ENCODE peak calls at places on chromosomes 3 and 15, in four cellular contexts. R is A549, A is AG04450, J is neuronal stem cell. N is an unnamed sample.

GRCh38 chr3:141255864-141256263 is 24.2 kb downstream of the PXYLP1 start:
- DNase-seq in R (peak; percentile 46), A (no peak), J (no peak), N (no peak)

GRCh38 chr3:16124636-16125035 is 49.8 kb upstream of the GALNT15 start:
- DNase-seq in R (no peak), A (peak; percentile 97), J (no peak), N (no peak)

GRCh38 chr3:152360303-152360702 is 91.6 kb downstream of the MBNL1 start:
- DNase-seq in R (no peak), A (no peak), J (no peak), N (no peak)

GRCh38 chr3:47210863-47211405 is 47.0 kb upstream of the SETD2 start:
- DNase-seq in A (no peak), R (no peak), J (no peak), N (no peak)

GRCh38 chr3:164236856-164237255 is 841.4 kb downstream of the SI start:
- DNase-seq in A (no peak), J (no peak), R (no peak), N (no peak)

GRCh38 chr3:153173758-153174516 is 11.9 kb downstream of the RAP2B start:
- DNase-seq in J (no peak), R (no peak), A (no peak), N (no peak)

GRCh38 chr3:156816091-156816793 is 9.9 kb upstream of the LEKR1 start:
- DNase-seq in A (no peak), J (peak; percentile 55), R (no peak), N (no peak)

GRCh38 chr15:34011476-34011875 is 27.5 kb downstream of the AVEN start:
- DNase-seq in R (no peak), J (no peak), A (no peak), N (no peak)

GRCh38 chr3:114643342-114643741 is 349.5 kb downstream of the TIGIT start:
- DNase-seq in J (no peak), R (no peak), A (no peak), N (no peak)

GRCh38 chr3:30146978-30147377 is 459.4 kb upstream of the TGFBR2 start:
- DNase-seq in R (no peak), J (peak; percentile 1), A (no peak), N (no peak)

GRCh38 chr3:45626096-45626887 is 31.7 kb downstream of the LIMD1 start:
- DNase-seq in A (no peak), J (no peak), R (no peak), N (no peak)

GRCh38 chr3:130548356-130548755 is 31.4 kb downstream of the COL6A6 start:
- DNase-seq in A (no peak), J (no peak), R (no peak), N (no peak)

GRCh38 chr3:135516143-135516542 is 449.4 kb upstream of the PPP2R3A start:
- DNase-seq in A (no peak), J (no peak), R (no peak), N (no peak)

GRCh38 chr3:132726341-132726823 is 4.2 kb upstream of the NPHP3 start:
- DNase-seq in J (peak; percentile 48), R (peak; percentile 7), A (no peak), N (peak; percentile 18)

GRCh38 chr15:53588773-53589172 is 170.7 kb downstream of the WDR72 start:
- DNase-seq in A (no peak), R (peak; percentile 25), J (no peak), N (no peak)

GRCh38 chr15:76200083-76200465 is 111.2 kb downstream of the ETFA start:
- DNase-seq in A (no peak), R (no peak), J (no peak), N (no peak)

GRCh38 chr3:126501736-126502135 is 15.8 kb downstream of the UROC1 start:
- DNase-seq in A (no peak), R (no peak), J (no peak), N (no peak)

GRCh38 chr3:129040579-129041300 is 19.8 kb upstream of the GP9 start:
- DNase-seq in A (no peak), J (no peak), R (no peak), N (no peak)

GRCh38 chr15:50049871-50050270 is 69.2 kb downstream of the ATP8B4 start:
- DNase-seq in R (no peak), J (no peak), A (peak; percentile 73), N (no peak)

GRCh38 chr3:129323651-129324294 is 45.1 kb downstream of the HMCES start:
- DNase-seq in J (no peak), A (no peak), R (no peak), N (no peak)

GRCh38 chr15:39172380-39173281 is 408.2 kb upstream of the THBS1 start:
- DNase-seq in J (no peak), R (no peak), A (no peak), N (peak; percentile 1)

GRCh38 chr15:37037256-37037655 is 63.1 kb downstream of the MEIS2 start:
- DNase-seq in J (no peak), R (no peak), A (no peak), N (no peak)

GRCh38 chr15:27767918-27768640 is 331.0 kb downstream of the OCA2 start:
- DNase-seq in A (no peak), R (no peak), J (no peak), N (no peak)

GRCh38 chr15:71791975-71792374 is 18.4 kb upstream of the NR2E3 start:
- DNase-seq in A (no peak), J (no peak), R (no peak), N (no peak)

GRCh38 chr3:150740733-150741496 is 22.1 kb downstream of the SIAH2 start:
- DNase-seq in R (no peak), J (no peak), A (no peak), N (no peak)

GRCh38 chr3:183539821-183540220 is 15.7 kb downstream of the KLHL6 start:
- DNase-seq in R (no peak), J (no peak), A (no peak), N (no peak)

GRCh38 chr3:156259896-156260788 is 139.8 kb downstream of the KCNAB1 start:
- DNase-seq in R (no peak), J (no peak), A (no peak), N (no peak)

GRCh38 chr3:177816667-177817208 is 619.5 kb upstream of the TBL1XR1 start:
- DNase-seq in J (no peak), R (peak; percentile 9), A (no peak), N (no peak)

GRCh38 chr3:197942956-197943556 is 6.9 kb upstream of the RPL35A start:
- DNase-seq in J (no peak), R (no peak), A (no peak), N (no peak)

GRCh38 chr3:50226888-50227389 is 9.1 kb upstream of the GNAI2 start:
- DNase-seq in R (peak; percentile 49), A (no peak), J (no peak), N (no peak)

GRCh38 chr15:70361891-70362290 is 264.2 kb upstream of the TLE3 start:
- DNase-seq in A (no peak), J (no peak), R (no peak), N (no peak)

GRCh38 chr3:131142580-131142979 is 115.9 kb downstream of the NEK11 start:
- DNase-seq in J (no peak), A (no peak), R (no peak), N (no peak)

GRCh38 chr3:138768946-138769345 is 65.8 kb downstream of the PIK3CB start:
- DNase-seq in J (no peak), R (no peak), A (no peak), N (no peak)

GRCh38 chr3:30695302-30696061 is 89.1 kb downstream of the TGFBR2 start:
- DNase-seq in A (no peak), R (no peak), J (no peak), N (no peak)

GRCh38 chr3:2283818-2284217 is 185.2 kb downstream of the CNTN4 start:
- DNase-seq in A (no peak), R (no peak), J (no peak), N (no peak)

GRCh38 chr3:72655151-72655551 is 193.1 kb downstream of the SHQ1 start:
- DNase-seq in R (no peak), A (no peak), J (peak; percentile 73), N (no peak)

GRCh38 chr15:49145651-49146609 is 9.5 kb downstream of the COPS2 start:
- DNase-seq in J (peak; percentile 46), A (no peak), R (peak; percentile 18), N (no peak)

GRCh38 chr3:180184806-180185205 is 148.1 kb upstream of the PEX5L start:
- DNase-seq in A (no peak), R (no peak), J (no peak), N (no peak)

GRCh38 chr3:99925584-99925983 is 107.9 kb downstream of the CMSS1 start:
- DNase-seq in R (no peak), A (peak; percentile 39), J (no peak), N (no peak)
- H3K27ac ChIP-seq in R (no peak overlapping the region), A (no peak overlapping the region), J (no peak overlapping the region), N (no peak overlapping the region)

DNA sequence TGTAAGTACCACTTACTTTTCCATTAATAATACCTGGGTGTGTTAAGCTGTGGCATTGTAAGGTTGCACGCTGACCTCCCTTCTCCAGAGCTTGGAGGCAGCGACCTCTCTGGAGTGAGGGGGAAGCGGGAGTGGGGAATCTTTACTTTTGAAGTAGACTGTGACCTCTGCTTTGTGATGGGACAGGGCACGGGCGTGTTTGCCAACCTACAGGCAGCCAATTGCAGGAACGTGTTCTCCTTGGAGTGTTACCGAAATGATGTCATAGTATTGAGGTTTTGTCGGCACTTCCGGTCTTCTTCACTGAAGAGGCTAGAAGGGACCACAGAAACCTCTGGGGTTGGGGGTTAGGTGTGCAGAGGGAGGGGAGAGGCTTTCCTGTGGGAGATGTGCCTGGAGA is 227.3 kb upstream of the C2CD4B start:
- DNase-seq in J (peak; percentile 11), R (no peak), A (no peak), N (no peak)
- H3K27ac ChIP-seq in J (no peak overlapping the region), R (peak overlapping the region; percentile 95), A (no peak overlapping the region), N (peak overlapping the region; percentile 59)

DNA sequence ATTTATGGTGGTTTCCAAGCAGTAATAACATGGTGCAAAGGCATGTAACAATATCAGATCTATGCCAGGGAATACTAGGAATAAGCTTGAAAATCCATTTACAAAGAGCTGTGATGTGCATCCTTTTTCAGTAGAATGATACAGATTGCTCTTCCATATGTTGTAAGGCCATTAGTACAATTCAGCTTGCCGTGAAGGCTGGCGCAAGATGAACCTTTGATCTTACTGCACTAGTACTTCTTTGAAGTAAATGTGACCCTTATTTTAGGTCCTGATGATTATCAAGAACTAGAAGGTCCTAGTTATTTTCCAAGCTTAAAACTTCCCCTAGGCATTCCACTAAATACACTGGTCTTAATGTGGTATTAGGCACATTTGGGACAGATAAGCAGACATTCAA is 210.1 kb upstream of the CD96 start:
- DNase-seq in J (no peak), A (no peak), R (no peak), N (no peak)
- H3K27ac ChIP-seq in J (no peak overlapping the region), A (no peak overlapping the region), R (no peak overlapping the region), N (no peak overlapping the region)

DNA sequence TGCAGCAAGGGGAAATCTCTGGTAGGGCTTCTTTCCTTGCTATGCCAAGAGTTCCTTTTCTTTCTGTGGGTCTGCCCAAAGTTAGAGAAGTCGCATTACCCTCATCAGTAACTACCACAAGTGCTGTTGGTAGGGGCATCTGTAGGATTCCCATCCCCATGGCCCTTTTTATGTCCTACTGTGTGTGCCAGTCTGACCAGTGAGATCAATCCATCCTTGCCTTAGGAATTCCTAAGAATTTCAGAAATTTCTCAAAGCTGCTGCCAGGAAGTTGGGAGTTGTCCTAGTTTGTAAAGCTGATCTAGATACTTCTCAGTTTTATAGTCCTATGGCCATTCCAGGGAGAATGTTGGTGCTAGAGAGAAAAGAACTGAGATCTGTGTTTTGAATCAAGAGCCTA is 36.5 kb downstream of the SH3GL3 start:
- DNase-seq in A (no peak), R (no peak), J (no peak), N (no peak)
- H3K27ac ChIP-seq in A (no peak overlapping the region), R (no peak overlapping the region), J (no peak overlapping the region), N (no peak overlapping the region)

N was measured in caudate nucleus.